ENCODE peak calls at places on chromosome 14, in four cellular contexts. K, A, U and J are unnamed samples.
A peak's percentile ranks its signal among the peaks of the same experiment; 100 is the strongest.

GRCh38 chr14:50060871-50061663 is 55.3 kb downstream of the VCPKMT start:
- DNase-seq in K (no peak), A (peak; percentile 66), U (peak; percentile 88), J (peak; percentile 75)

GRCh38 chr14:35197015-35197414 is 74.7 kb downstream of the PRORP start:
- DNase-seq in K (no peak), A (no peak), U (peak; percentile 41), J (no peak)

GRCh38 chr14:34059037-34059924 is 108.4 kb upstream of the EGLN3 start:
- DNase-seq in K (no peak), A (no peak), U (no peak), J (no peak)

GRCh38 chr14:105487449-105487985 is 831 bp downstream of the CRIP1 start:
- DNase-seq in K (no peak), A (no peak), U (no peak), J (peak; percentile 62)

GRCh38 chr14:104554608-104555401 is 24.8 kb upstream of the C14orf180 start:
- DNase-seq in K (no peak), A (peak; percentile 68), U (no peak), J (no peak)

GRCh38 chr14:73879027-73879426 is 7.6 kb upstream of the ZNF410 start:
- DNase-seq in K (no peak), A (no peak), U (no peak), J (no peak)

GRCh38 chr14:25836647-25837046 is 761.2 kb downstream of the NOVA1 start:
- DNase-seq in K (no peak), A (no peak), U (no peak), J (no peak)

GRCh38 chr14:89351364-89351957 is 65.6 kb downstream of the FOXN3 start:
- DNase-seq in K (peak; percentile 54), A (no peak), U (no peak), J (peak; percentile 67)

GRCh38 chr14:104396682-104397470 is 182.7 kb upstream of the C14orf180 start:
- DNase-seq in K (no peak), A (no peak), U (no peak), J (no peak)

GRCh38 chr14:73780391-73780790 is 66.2 kb upstream of the PNMA1 start:
- DNase-seq in K (no peak), A (no peak), U (no peak), J (no peak)

GRCh38 chr14:43647302-43647701 is 859.8 kb downstream of the FSCB start:
- DNase-seq in K (no peak), A (no peak), U (peak; percentile 19), J (no peak)

GRCh38 chr14:51219473-51220448 is 20.3 kb upstream of the TMX1 start:
- DNase-seq in K (no peak), A (no peak), U (peak; percentile 63), J (no peak)

DNA sequence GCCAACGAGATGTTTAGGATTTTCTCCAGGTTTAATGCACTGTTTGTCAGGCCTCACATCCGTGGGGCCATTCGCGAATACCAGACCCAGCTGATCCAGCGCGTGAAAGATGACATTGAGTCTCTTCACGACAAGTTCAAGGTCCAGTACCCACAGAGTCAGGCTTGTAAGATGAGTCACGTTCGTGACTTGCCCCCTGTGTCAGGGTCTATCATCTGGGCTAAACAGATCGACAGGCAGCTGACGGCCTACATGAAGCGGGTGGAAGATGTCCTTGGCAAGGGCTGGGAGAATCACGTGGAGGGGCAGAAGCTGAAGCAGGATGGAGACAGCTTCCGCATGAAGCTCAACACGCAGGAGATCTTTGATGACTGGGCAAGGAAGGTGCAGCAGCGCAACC is 21.6 kb downstream of the DYNC1H1 start:
- DNase-seq in K (no peak), A (no peak), U (no peak), J (no peak)
- H4K20me1 ChIP-seq in K (no peaks in the 10 kb centered on the region), A (peaks cover 25% of the 10 kb centered on the region), U (peaks cover 51% of the 10 kb centered on the region), J (peaks cover 18% of the 10 kb centered on the region)

GRCh38 chr14:79325557-79325956 is 885.7 kb downstream of the DIO2 start:
- DNase-seq in K (no peak), A (no peak), U (no peak), J (no peak)

GRCh38 chr14:79328863-79329262 is 882.4 kb downstream of the DIO2 start:
- DNase-seq in K (no peak), A (no peak), U (no peak), J (no peak)

GRCh38 chr14:79320561-79320960 is 890.7 kb downstream of the DIO2 start:
- DNase-seq in K (peak; percentile 11), A (no peak), U (no peak), J (no peak)

DNA sequence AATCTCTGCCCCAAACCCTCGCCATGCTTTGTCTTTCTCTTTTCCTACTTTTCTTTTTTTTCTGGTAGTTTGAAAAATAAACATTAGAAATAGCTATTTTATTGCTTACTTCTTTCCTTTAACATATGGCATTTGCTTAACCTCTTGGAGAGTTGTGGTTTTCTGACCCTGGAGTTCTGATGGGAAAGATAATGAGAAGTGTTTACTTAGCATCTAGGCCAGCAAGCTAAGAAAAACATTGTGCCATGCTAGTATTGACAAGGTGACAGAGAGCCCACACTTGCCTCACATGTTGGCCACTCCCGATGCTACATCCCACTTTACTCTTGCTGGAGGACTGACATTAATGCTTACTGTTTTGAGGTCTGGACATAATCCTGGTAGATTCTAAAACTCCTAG is 886.2 kb downstream of the DIO2 start:
- DNase-seq in K (no peak), A (no peak), U (peak; percentile 71), J (no peak)
- H3K4me2 ChIP-seq in K (no peak overlapping the region), A (no peak overlapping the region), U (peak overlapping the region; percentile 35), J (no peak overlapping the region)

DNA sequence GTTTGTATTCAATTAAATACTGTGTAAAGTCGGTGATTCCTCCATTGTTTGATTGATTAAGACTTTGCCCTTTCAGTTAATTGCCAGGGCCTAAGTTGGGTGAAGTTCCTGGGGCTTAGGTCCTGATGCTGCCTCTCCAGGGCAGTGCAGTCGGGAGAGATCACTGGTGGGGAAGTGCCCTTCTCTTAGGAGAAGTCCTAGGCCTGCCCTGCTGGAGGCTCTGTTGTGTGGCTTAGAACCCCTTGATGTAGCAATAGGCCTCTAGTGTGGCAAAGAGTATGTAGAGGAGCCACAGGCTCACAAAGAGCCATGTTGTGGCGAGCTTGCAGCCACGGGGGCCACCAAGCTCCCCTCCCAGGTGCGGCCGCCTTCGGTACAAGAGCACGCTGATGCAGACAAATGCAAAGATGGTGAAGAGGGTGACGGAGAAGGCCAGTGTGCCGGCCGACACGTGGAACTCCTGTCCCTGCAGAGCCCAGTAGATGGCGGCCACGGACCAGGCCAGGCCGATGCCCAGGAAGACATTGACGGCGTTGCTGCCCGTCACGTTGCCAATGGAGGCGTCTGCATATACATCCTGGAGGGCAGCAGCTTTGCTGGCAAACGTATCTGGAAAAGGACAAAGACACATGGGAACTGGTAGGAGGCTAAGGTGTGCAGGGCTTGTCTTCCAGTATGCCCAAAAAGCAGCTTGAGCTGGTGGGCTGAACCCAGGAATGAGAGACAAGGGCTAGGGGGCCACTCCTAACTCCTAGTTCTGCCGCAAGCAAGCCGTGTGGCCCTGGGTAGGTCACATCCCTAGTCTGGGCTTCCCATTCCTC is 142.8 kb downstream of the SLC8A3 start:
- DNase-seq in K (no peak), A (peak; percentile 82), U (peak; percentile 82), J (no peak)
- H3K9ac ChIP-seq in K (no peak overlapping the region), A (no peak overlapping the region), U (no peak overlapping the region), J (no peak overlapping the region)

DNA sequence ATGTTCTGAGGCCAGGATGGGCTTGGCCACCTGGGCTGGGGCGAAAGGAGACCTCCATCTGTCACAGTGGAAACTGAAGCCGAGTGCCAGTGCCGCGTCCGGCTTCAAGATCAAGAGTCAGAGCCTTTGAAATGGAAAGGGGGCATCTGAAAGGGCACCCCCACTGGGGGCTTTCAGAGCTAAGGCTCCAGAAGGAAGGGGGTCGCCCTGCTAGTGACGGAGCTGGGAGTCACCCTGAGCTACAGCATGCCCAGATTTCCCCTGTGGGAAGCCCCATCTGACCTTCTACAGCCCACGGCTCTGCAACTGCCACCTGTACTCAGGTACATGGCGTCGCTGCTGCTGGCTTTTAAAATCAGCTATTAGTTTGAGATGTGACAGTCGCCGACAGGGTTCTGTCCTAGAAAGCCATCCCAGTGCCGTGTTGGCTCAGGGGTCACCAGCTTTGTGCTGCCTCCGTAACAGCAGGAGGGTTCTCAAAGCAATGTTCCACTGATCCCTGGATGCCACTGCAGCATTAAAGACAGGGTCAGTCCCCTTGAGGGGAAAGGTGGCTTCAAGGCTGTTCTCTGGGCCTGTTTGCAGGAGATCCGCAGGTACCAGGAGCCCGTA is 31.5 kb downstream of the CCNK start:
- DNase-seq in K (no peak), A (peak; percentile 7), U (no peak), J (no peak)
- H4K20me1 ChIP-seq in K (no peaks in the 10 kb centered on the region), A (peaks cover 13% of the 10 kb centered on the region), U (no peaks in the 10 kb centered on the region), J (peaks cover 33% of the 10 kb centered on the region)

GRCh38 chr14:99402283-99402648 is 78.4 kb downstream of the SETD3 start:
- DNase-seq in K (no peak), A (no peak), U (no peak), J (no peak)
- H3K4me2 ChIP-seq in K (no peak overlapping the region), A (no peak overlapping the region), U (no peak overlapping the region), J (no peak overlapping the region)

GRCh38 chr14:99530407-99530806 is 49.2 kb downstream of the CCNK start:
- DNase-seq in K (no peak), A (no peak), U (no peak), J (no peak)
- H3K9ac ChIP-seq in K (no peak overlapping the region), A (no peak overlapping the region), U (no peak overlapping the region), J (no peak overlapping the region)

GRCh38 chr14:102692334-102692733 is 84.9 kb upstream of the TRAF3 start:
- DNase-seq in K (no peak), A (no peak), U (no peak), J (no peak)
- H4K20me1 ChIP-seq in K (no peaks in the 10 kb centered on the region), A (peaks cover 49% of the 10 kb centered on the region), U (peaks cover 46% of the 10 kb centered on the region), J (peaks cover 36% of the 10 kb centered on the region)

GRCh38 chr14:72024043-72024407 is 91.8 kb downstream of the RGS6 start:
- DNase-seq in K (peak; percentile 43), A (peak; percentile 2), U (peak; percentile 62), J (peak; percentile 26)
- H3K4me2 ChIP-seq in K (no peak overlapping the region), A (no peak overlapping the region), U (peak overlapping the region; percentile 65), J (no peak overlapping the region)